ENCODE peak calls at places on chromosome 5, in eight cellular contexts. H is right atrium auricular region, R is adrenal gland, Z is cardiac muscle cell, U is fibroblast of lung, O is Peyer's patch, T is left lung, F is A673. K is an unnamed sample.

GRCh38 chr5:78016831-78017529 is 240.8 kb upstream of the TBCA start:
- DNase-seq in T (no peak), O (no peak), R (no peak), Z (no peak), U (no peak), F (peak; percentile 18), H (no peak), K (no peak)

GRCh38 chr5:54398191-54398590 is 57.3 kb upstream of the HSPB3 start:
- DNase-seq in U (no peak), R (no peak), H (no peak), Z (no peak), F (no peak), O (no peak), T (no peak), K (no peak)

GRCh38 chr5:56327810-56328209 is 94.7 kb upstream of the ANKRD55 start:
- DNase-seq in T (no peak), Z (peak; percentile 30), U (no peak), R (no peak), O (no peak), H (no peak), F (no peak), K (no peak)

GRCh38 chr5:137176126-137176525 is 323.0 kb downstream of the SPOCK1 start:
- DNase-seq in Z (no peak), T (no peak), F (no peak), U (no peak), O (no peak), H (no peak), R (no peak), K (no peak)

GRCh38 chr5:156475831-156476551 is 149.0 kb downstream of the SGCD start:
- DNase-seq in F (no peak), T (no peak), O (no peak), Z (peak; percentile 14), H (peak; percentile 78), U (peak; percentile 97), R (peak; percentile 67), K (peak; percentile 76)

GRCh38 chr5:123460296-123460729 is 37.1 kb upstream of the CEP120 start:
- DNase-seq in U (no peak), H (no peak), O (peak; percentile 78), F (peak; percentile 18), Z (no peak), T (no peak), R (peak; percentile 40), K (no peak)

GRCh38 chr5:170221319-170221718 is 11.5 kb upstream of the C5orf58 start:
- DNase-seq in Z (no peak), U (peak; percentile 27), O (no peak), R (no peak), T (no peak), H (no peak), F (peak; percentile 66), K (no peak)

GRCh38 chr5:92907914-92908606 is 673.0 kb downstream of the NR2F1-AS1 start:
- DNase-seq in Z (peak; percentile 13), O (no peak), R (no peak), T (no peak), U (peak; percentile 80), H (no peak), F (no peak), K (peak; percentile 6)

GRCh38 chr5:72441861-72442540 is 65.2 kb downstream of the ZNF366 start:
- DNase-seq in T (no peak), Z (no peak), F (no peak), O (no peak), H (no peak), U (peak; percentile 90), R (no peak), K (peak; percentile 80)

DNA sequence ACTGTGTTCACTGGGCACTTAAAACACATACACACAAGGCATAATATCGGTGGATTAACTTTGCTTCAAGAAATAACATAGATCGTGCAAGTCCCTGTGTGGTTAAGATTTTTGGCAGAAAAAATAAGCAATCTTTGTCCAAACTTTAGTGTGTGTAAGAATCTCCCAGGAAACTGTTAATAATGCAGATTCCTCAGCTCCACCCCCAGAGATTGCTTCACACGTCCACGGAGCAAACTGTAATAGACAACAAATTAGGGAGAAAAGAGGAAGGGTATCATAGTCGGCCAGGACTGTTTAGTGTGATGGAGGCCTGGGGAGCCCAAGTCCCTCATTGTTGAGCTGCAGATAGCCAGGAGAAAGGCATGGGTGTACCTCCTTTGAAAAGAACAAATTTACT is 84.8 kb downstream of the PJA2 start:
- DNase-seq in T (no peak), Z (no peak), F (no peak), U (no peak), R (no peak), H (no peak), O (no peak), K (no peak)
- H3K27ac ChIP-seq in T (no peak overlapping the region), Z (no peak overlapping the region), F (no peak overlapping the region), U (no peak overlapping the region), R (peak overlapping the region; percentile 24), H (no peak overlapping the region), O (no peak overlapping the region), K (no peak overlapping the region)

DNA sequence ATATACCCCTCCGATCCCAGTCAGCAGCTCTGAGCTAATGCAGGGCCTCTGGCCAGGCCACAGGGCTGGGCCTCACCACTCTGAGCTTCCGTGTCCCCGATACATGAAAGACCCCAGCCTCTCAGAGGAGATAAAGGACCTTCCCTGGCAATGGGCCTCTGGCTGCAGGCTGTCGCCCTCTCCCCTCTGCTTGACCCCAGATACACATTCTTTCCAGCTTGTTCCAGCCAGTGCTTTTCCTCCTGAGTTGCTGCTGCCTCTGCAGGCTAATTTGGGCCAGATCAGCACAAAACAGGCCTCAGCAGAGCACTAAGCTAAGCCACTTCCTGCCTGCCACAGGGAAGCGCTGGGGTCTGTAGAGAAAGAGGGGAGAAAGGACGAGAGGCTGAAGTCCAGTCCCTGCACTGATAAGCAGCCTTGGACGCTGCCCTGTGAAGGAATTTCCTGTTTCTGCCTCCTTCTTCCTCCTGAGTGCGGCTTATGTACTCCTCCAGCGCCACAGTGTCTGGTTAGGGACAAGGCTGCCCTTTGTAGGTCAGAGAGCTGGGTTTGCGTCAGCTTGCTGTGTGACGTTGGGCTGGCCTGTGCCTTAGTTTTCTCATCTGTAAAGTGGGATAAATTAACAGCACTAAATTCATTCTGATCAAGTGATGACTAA is 73.0 kb upstream of the IL17B start:
- DNase-seq in O (peak; percentile 90), F (no peak), R (peak; percentile 74), Z (peak; percentile 83), T (no peak), U (peak; percentile 56), H (peak; percentile 91), K (no peak)
- H3K27ac ChIP-seq in O (peak overlapping the region; percentile 95), F (no peak overlapping the region), R (peak overlapping the region; percentile 89), Z (peak overlapping the region; percentile 94), T (peak overlapping the region; percentile 80), U (peak overlapping the region; percentile 92), H (peak overlapping the region; percentile 87), K (peak overlapping the region; percentile 82)

DNA sequence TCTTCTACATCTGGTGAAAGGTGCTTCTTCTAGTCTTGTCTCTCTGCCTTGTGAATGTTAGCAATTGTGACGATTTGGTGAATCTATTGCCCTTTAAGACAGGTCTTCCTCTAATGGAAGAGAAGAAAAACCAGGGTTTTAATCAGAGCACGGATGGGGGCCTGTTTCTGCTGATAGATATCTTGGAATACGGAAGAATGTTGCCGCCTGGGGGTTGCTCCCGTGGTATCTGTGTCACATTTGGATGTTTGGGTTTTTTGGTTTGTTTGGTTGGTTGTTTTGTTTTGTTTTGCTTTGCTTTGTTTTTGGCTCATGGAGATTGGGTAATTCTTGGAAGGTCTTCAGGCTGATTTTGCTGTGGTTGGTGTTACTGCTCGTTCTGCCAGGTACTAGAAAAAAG is 9.7 kb upstream of the SLC1A3 start:
- DNase-seq in U (no peak), F (no peak), T (no peak), R (no peak), Z (no peak), O (no peak), H (no peak), K (no peak)
- H3K27ac ChIP-seq in U (no peak overlapping the region), F (no peak overlapping the region), T (no peak overlapping the region), R (no peak overlapping the region), Z (no peak overlapping the region), O (no peak overlapping the region), H (no peak overlapping the region), K (no peak overlapping the region)

GRCh38 chr5:68519135-68519534 is 303.6 kb downstream of the PIK3R1 start:
- DNase-seq in F (no peak), H (no peak), O (no peak), T (no peak), R (no peak), Z (no peak), U (no peak), K (no peak)
- H3K27ac ChIP-seq in F (no peak overlapping the region), H (no peak overlapping the region), O (no peak overlapping the region), T (no peak overlapping the region), R (no peak overlapping the region), Z (no peak overlapping the region), U (no peak overlapping the region), K (no peak overlapping the region)

K was measured in AG04450.